ENCODE peak calls at places on chromosomes 1 and 21, in five cellular contexts. One of them, this sample, is unnamed.

GRCh38 chr1:9009438-9010366 is 16.5 kb downstream of the SLC2A7 start:
- DNase-seq in lung: no peak
- DNase-seq in fibroblast of mammary gland: peak
- DNase-seq in dorsolateral prefrontal cortex: no peak
- DNase-seq in colonic mucosa: no peak
- DNase-seq in this sample: peak

GRCh38 chr1:60571811-60572210 is 498.2 kb upstream of the C1orf87 start:
- DNase-seq in dorsolateral prefrontal cortex: no peak
- DNase-seq in lung: no peak
- DNase-seq in colonic mucosa: no peak
- DNase-seq in fibroblast of mammary gland: peak
- DNase-seq in this sample: no peak

GRCh38 chr1:41366428-41367101 is 5.3 kb downstream of the FOXO6 start:
- DNase-seq in fibroblast of mammary gland: no peak
- DNase-seq in colonic mucosa: peak
- DNase-seq in lung: no peak
- DNase-seq in dorsolateral prefrontal cortex: no peak
- DNase-seq in this sample: peak

GRCh38 chr1:232066521-232066920 is 439.9 kb downstream of the DISC1 start:
- DNase-seq in fibroblast of mammary gland: no peak
- DNase-seq in colonic mucosa: no peak
- DNase-seq in lung: no peak
- DNase-seq in dorsolateral prefrontal cortex: no peak
- DNase-seq in this sample: no peak

GRCh38 chr1:200899954-200900867 is 5.5 kb downstream of the INAVA start:
- DNase-seq in colonic mucosa: no peak
- DNase-seq in lung: no peak
- DNase-seq in fibroblast of mammary gland: no peak
- DNase-seq in dorsolateral prefrontal cortex: no peak
- DNase-seq in this sample: no peak

GRCh38 chr1:119815361-119815760 is 4.1 kb upstream of the REG4 start:
- DNase-seq in lung: no peak
- DNase-seq in dorsolateral prefrontal cortex: no peak
- DNase-seq in fibroblast of mammary gland: peak
- DNase-seq in colonic mucosa: no peak
- DNase-seq in this sample: no peak

GRCh38 chr1:22880174-22880601 is 92.5 kb downstream of the LACTBL1 start:
- DNase-seq in colonic mucosa: no peak
- DNase-seq in fibroblast of mammary gland: peak
- DNase-seq in lung: no peak
- DNase-seq in dorsolateral prefrontal cortex: no peak
- DNase-seq in this sample: no peak

GRCh38 chr1:100578201-100578600 is 40.3 kb downstream of the GPR88 start:
- DNase-seq in colonic mucosa: no peak
- DNase-seq in dorsolateral prefrontal cortex: no peak
- DNase-seq in fibroblast of mammary gland: peak
- DNase-seq in lung: no peak
- DNase-seq in this sample: no peak

GRCh38 chr1:8408151-8408839 is 90.4 kb downstream of the SLC45A1 start:
- DNase-seq in colonic mucosa: peak
- DNase-seq in dorsolateral prefrontal cortex: no peak
- DNase-seq in fibroblast of mammary gland: peak
- DNase-seq in lung: peak
- DNase-seq in this sample: no peak

GRCh38 chr1:168234846-168235547 is 9.2 kb downstream of the SFT2D2 start:
- DNase-seq in dorsolateral prefrontal cortex: no peak
- DNase-seq in fibroblast of mammary gland: peak
- DNase-seq in colonic mucosa: no peak
- DNase-seq in lung: no peak
- DNase-seq in this sample: peak

GRCh38 chr1:46466477-46467182 is 23.0 kb upstream of the DMBX1 start:
- DNase-seq in dorsolateral prefrontal cortex: no peak
- DNase-seq in lung: no peak
- DNase-seq in fibroblast of mammary gland: no peak
- DNase-seq in colonic mucosa: no peak
- DNase-seq in this sample: peak

GRCh38 chr1:99659755-99660210 is 13.9 kb downstream of the PALMD start:
- DNase-seq in dorsolateral prefrontal cortex: no peak
- DNase-seq in fibroblast of mammary gland: peak
- DNase-seq in lung: no peak
- DNase-seq in colonic mucosa: no peak
- DNase-seq in this sample: peak

GRCh38 chr1:161096514-161096913 is 1.6 kb upstream of the KLHDC9 start:
- DNase-seq in lung: no peak
- DNase-seq in colonic mucosa: no peak
- DNase-seq in fibroblast of mammary gland: peak
- DNase-seq in dorsolateral prefrontal cortex: no peak
- DNase-seq in this sample: no peak

GRCh38 chr1:1208713-1209433 is 2.5 kb upstream of the TNFRSF18 start:
- DNase-seq in lung: no peak
- DNase-seq in fibroblast of mammary gland: peak
- DNase-seq in colonic mucosa: no peak
- DNase-seq in dorsolateral prefrontal cortex: no peak
- DNase-seq in this sample: no peak

GRCh38 chr21:26819944-26820343 is 25.3 kb downstream of the ADAMTS1 start:
- DNase-seq in lung: no peak
- DNase-seq in fibroblast of mammary gland: no peak
- DNase-seq in colonic mucosa: no peak
- DNase-seq in dorsolateral prefrontal cortex: no peak
- DNase-seq in this sample: no peak

GRCh38 chr1:169133801-169134558 is 27.5 kb downstream of the ATP1B1 start:
- DNase-seq in lung: no peak
- DNase-seq in colonic mucosa: no peak
- DNase-seq in dorsolateral prefrontal cortex: no peak
- DNase-seq in fibroblast of mammary gland: peak
- DNase-seq in this sample: no peak

GRCh38 chr1:107220036-107220435 is 79.2 kb downstream of the NTNG1 start:
- DNase-seq in lung: no peak
- DNase-seq in colonic mucosa: no peak
- DNase-seq in fibroblast of mammary gland: no peak
- DNase-seq in dorsolateral prefrontal cortex: no peak
- DNase-seq in this sample: no peak

GRCh38 chr1:3525551-3526482 is 71.4 kb downstream of the ARHGEF16 start:
- DNase-seq in fibroblast of mammary gland: no peak
- DNase-seq in lung: no peak
- DNase-seq in dorsolateral prefrontal cortex: no peak
- DNase-seq in colonic mucosa: no peak
- DNase-seq in this sample: no peak

GRCh38 chr1:86914998-86915736 is 732 bp downstream of the HS2ST1 start:
- DNase-seq in fibroblast of mammary gland: peak
- DNase-seq in dorsolateral prefrontal cortex: peak
- DNase-seq in lung: peak
- DNase-seq in colonic mucosa: peak
- DNase-seq in this sample: peak

GRCh38 chr1:101366513-101367215 is 129.8 kb downstream of the S1PR1 start:
- DNase-seq in fibroblast of mammary gland: peak
- DNase-seq in dorsolateral prefrontal cortex: no peak
- DNase-seq in lung: no peak
- DNase-seq in colonic mucosa: no peak
- DNase-seq in this sample: no peak

GRCh38 chr1:82762829-82763532 is 962.2 kb downstream of the ADGRL2 start:
- DNase-seq in fibroblast of mammary gland: no peak
- DNase-seq in colonic mucosa: no peak
- DNase-seq in lung: no peak
- DNase-seq in dorsolateral prefrontal cortex: no peak
- DNase-seq in this sample: no peak

GRCh38 chr1:239361403-239361802 is 25.0 kb upstream of the CHRM3 start:
- DNase-seq in dorsolateral prefrontal cortex: no peak
- DNase-seq in lung: no peak
- DNase-seq in fibroblast of mammary gland: peak
- DNase-seq in colonic mucosa: no peak
- DNase-seq in this sample: no peak

GRCh38 chr1:17826165-17826488 is 71.0 kb downstream of the ACTL8 start:
- DNase-seq in fibroblast of mammary gland: peak
- DNase-seq in dorsolateral prefrontal cortex: no peak
- DNase-seq in colonic mucosa: peak
- DNase-seq in lung: peak
- DNase-seq in this sample: peak

GRCh38 chr1:237074371-237075117 is 32.6 kb downstream of the RYR2 start:
- DNase-seq in lung: no peak
- DNase-seq in fibroblast of mammary gland: no peak
- DNase-seq in colonic mucosa: no peak
- DNase-seq in dorsolateral prefrontal cortex: no peak
- DNase-seq in this sample: no peak

GRCh38 chr1:84583648-84584047 is 9.4 kb upstream of the CTBS start:
- DNase-seq in fibroblast of mammary gland: no peak
- DNase-seq in lung: no peak
- DNase-seq in colonic mucosa: no peak
- DNase-seq in dorsolateral prefrontal cortex: no peak
- DNase-seq in this sample: no peak

GRCh38 chr1:40692429-40692905 is 963 bp downstream of the NFYC start:
- DNase-seq in fibroblast of mammary gland: peak
- DNase-seq in colonic mucosa: no peak
- DNase-seq in lung: no peak
- DNase-seq in dorsolateral prefrontal cortex: peak
- DNase-seq in this sample: no peak

GRCh38 chr1:109250454-109251276 is 1.3 kb downstream of the CELSR2 start:
- DNase-seq in lung: no peak
- DNase-seq in fibroblast of mammary gland: no peak
- DNase-seq in dorsolateral prefrontal cortex: no peak
- DNase-seq in colonic mucosa: no peak
- DNase-seq in this sample: no peak

GRCh38 chr1:109247401-109248365 is 1.7 kb upstream of the CELSR2 start:
- DNase-seq in dorsolateral prefrontal cortex: no peak
- DNase-seq in colonic mucosa: no peak
- DNase-seq in fibroblast of mammary gland: no peak
- DNase-seq in lung: no peak
- DNase-seq in this sample: no peak

GRCh38 chr1:109248797-109249629 is at the start of gene CELSR2:
- DNase-seq in dorsolateral prefrontal cortex: no peak
- DNase-seq in fibroblast of mammary gland: peak
- DNase-seq in lung: peak
- DNase-seq in colonic mucosa: peak
- DNase-seq in this sample: peak

GRCh38 chr1:109249654-109250401 is 489 bp downstream of the CELSR2 start:
- DNase-seq in dorsolateral prefrontal cortex: no peak
- DNase-seq in fibroblast of mammary gland: no peak
- DNase-seq in colonic mucosa: no peak
- DNase-seq in lung: peak
- DNase-seq in this sample: no peak

GRCh38 chr1:109248444-109248796 is 919 bp upstream of the CELSR2 start:
- DNase-seq in dorsolateral prefrontal cortex: no peak
- DNase-seq in fibroblast of mammary gland: no peak
- DNase-seq in colonic mucosa: no peak
- DNase-seq in lung: no peak
- DNase-seq in this sample: no peak
- TF ChIP-seq CTCF in dorsolateral prefrontal cortex: no peak
- TF ChIP-seq CTCF in fibroblast of mammary gland: no peak
- TF ChIP-seq CTCF in colonic mucosa: no peak
- TF ChIP-seq CTCF in lung: no peak
- TF ChIP-seq CTCF in this sample: no peak

GRCh38 chr1:94527447-94528031 is 14.0 kb downstream of the F3 start:
- DNase-seq in fibroblast of mammary gland: peak
- DNase-seq in dorsolateral prefrontal cortex: no peak
- DNase-seq in lung: no peak
- DNase-seq in colonic mucosa: no peak
- DNase-seq in this sample: peak

GRCh38 chr1:94526152-94526551 is 15.4 kb downstream of the F3 start:
- DNase-seq in fibroblast of mammary gland: no peak
- DNase-seq in lung: no peak
- DNase-seq in dorsolateral prefrontal cortex: no peak
- DNase-seq in colonic mucosa: no peak
- DNase-seq in this sample: no peak

GRCh38 chr1:94526581-94526980 is 15.0 kb downstream of the F3 start:
- DNase-seq in fibroblast of mammary gland: no peak
- DNase-seq in colonic mucosa: no peak
- DNase-seq in lung: no peak
- DNase-seq in dorsolateral prefrontal cortex: no peak
- DNase-seq in this sample: no peak

GRCh38 chr1:94528271-94528670 is 13.3 kb downstream of the F3 start:
- DNase-seq in fibroblast of mammary gland: peak
- DNase-seq in lung: no peak
- DNase-seq in dorsolateral prefrontal cortex: no peak
- DNase-seq in colonic mucosa: no peak
- DNase-seq in this sample: no peak

GRCh38 chr1:94522304-94522703 is 19.3 kb downstream of the F3 start:
- DNase-seq in colonic mucosa: peak
- DNase-seq in fibroblast of mammary gland: peak
- DNase-seq in lung: no peak
- DNase-seq in dorsolateral prefrontal cortex: no peak
- DNase-seq in this sample: peak
- TF ChIP-seq CTCF in colonic mucosa: peak
- TF ChIP-seq CTCF in fibroblast of mammary gland: peak
- TF ChIP-seq CTCF in lung: no peak
- TF ChIP-seq CTCF in dorsolateral prefrontal cortex: peak
- TF ChIP-seq CTCF in this sample: no peak

GRCh38 chr1:217626321-217626720 is 4.6 kb downstream of the GPATCH2 start:
- DNase-seq in colonic mucosa: no peak
- DNase-seq in dorsolateral prefrontal cortex: no peak
- DNase-seq in fibroblast of mammary gland: no peak
- DNase-seq in lung: no peak
- DNase-seq in this sample: no peak

GRCh38 chr1:217627431-217627830 is 3.5 kb downstream of the GPATCH2 start:
- DNase-seq in fibroblast of mammary gland: no peak
- DNase-seq in lung: no peak
- DNase-seq in dorsolateral prefrontal cortex: no peak
- DNase-seq in colonic mucosa: no peak
- DNase-seq in this sample: no peak

GRCh38 chr1:217630711-217631591 is at the start of the genes GPATCH2 and SPATA17:
- DNase-seq in fibroblast of mammary gland: peak
- DNase-seq in colonic mucosa: peak
- DNase-seq in lung: peak
- DNase-seq in dorsolateral prefrontal cortex: peak
- DNase-seq in this sample: peak
- TF ChIP-seq CTCF in fibroblast of mammary gland: peak
- TF ChIP-seq CTCF in colonic mucosa: peak
- TF ChIP-seq CTCF in lung: no peak
- TF ChIP-seq CTCF in dorsolateral prefrontal cortex: peak
- TF ChIP-seq CTCF in this sample: peak

GRCh38 chr1:54052934-54053744 is at the start of the genes TCEANC2 and TMEM59:
- DNase-seq in colonic mucosa: peak
- DNase-seq in fibroblast of mammary gland: peak
- DNase-seq in dorsolateral prefrontal cortex: peak
- DNase-seq in lung: peak
- DNase-seq in this sample: peak
- TF ChIP-seq CTCF in colonic mucosa: no peak
- TF ChIP-seq CTCF in fibroblast of mammary gland: no peak
- TF ChIP-seq CTCF in dorsolateral prefrontal cortex: no peak
- TF ChIP-seq CTCF in lung: no peak
- TF ChIP-seq CTCF in this sample: no peak

DNA sequence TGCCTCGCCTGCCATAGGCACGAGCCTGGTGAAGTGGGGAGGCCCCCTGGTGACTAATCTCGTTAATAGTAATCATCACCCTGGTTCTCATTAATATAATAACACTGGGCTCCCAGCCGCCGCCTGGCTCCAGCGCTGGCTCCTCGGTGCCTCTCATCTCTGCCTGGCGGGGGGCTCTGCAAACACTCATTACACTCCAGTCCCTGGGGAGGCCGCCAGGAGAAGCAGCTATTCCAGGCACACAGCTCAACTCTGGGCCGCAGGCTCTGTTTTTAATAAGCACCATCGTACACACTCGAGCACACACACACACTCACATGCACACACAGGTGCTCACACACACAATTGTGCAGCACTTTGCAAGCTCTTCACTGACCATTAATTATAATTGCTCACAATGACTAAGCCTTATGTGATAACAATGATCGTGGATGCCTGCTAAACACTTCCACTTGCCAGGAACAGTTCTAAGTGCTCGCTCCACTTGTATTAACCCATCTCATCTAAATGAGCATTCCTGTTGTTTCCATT is 52.2 kb downstream of the SDC3 start:
- DNase-seq in colonic mucosa: no peak
- DNase-seq in lung: peak
- DNase-seq in dorsolateral prefrontal cortex: peak
- DNase-seq in fibroblast of mammary gland: peak
- DNase-seq in this sample: peak
- TF ChIP-seq CTCF in colonic mucosa: no peak
- TF ChIP-seq CTCF in lung: no peak
- TF ChIP-seq CTCF in dorsolateral prefrontal cortex: peak
- TF ChIP-seq CTCF in fibroblast of mammary gland: no peak
- TF ChIP-seq CTCF in this sample: no peak

This sample was measured in Calu3.